ENCODE peak calls at places on chromosomes 2 and 18, in eight cellular contexts. U, M, Z, S, P, G, I and E are unnamed samples.
A peak's percentile ranks its signal among the peaks of the same experiment; 100 is the strongest.

GRCh38 chr2:220090050-220090449 is 462.6 kb downstream of the SLC4A3 start:
- DNase-seq in S (no peak), U (peak; percentile 28), G (no peak), I (no peak), P (no peak), Z (no peak), M (no peak), E (no peak)

GRCh38 chr18:45007531-45007930 is 326.8 kb downstream of the SETBP1 start:
- DNase-seq in I (no peak), P (no peak), Z (no peak), S (no peak), M (no peak), U (no peak), G (no peak), E (no peak)

GRCh38 chr18:6843308-6843707 is 113.8 kb downstream of the ARHGAP28 start:
- DNase-seq in Z (no peak), I (no peak), S (no peak), G (no peak), P (no peak), U (no peak), M (no peak), E (no peak)

GRCh38 chr2:226738821-226739507 is 60.7 kb downstream of the IRS1 start:
- DNase-seq in P (no peak), U (no peak), M (no peak), I (no peak), G (no peak), Z (no peak), S (no peak), E (no peak)

GRCh38 chr2:75565523-75566449 is 5.0 kb upstream of the EVA1A start:
- DNase-seq in G (no peak), M (no peak), S (no peak), I (no peak), Z (no peak), U (no peak), P (no peak), E (no peak)

GRCh38 chr2:129888461-129888860 is 91.0 kb upstream of the RAB6C start:
- DNase-seq in P (no peak), U (no peak), S (no peak), I (no peak), M (no peak), G (no peak), Z (no peak), E (no peak)

GRCh38 chr2:7242189-7242867 is 325.1 kb downstream of the RNF144A start:
- DNase-seq in G (no peak), S (no peak), I (no peak), M (peak; percentile 58), Z (no peak), P (no peak), U (no peak), E (no peak)

GRCh38 chr2:191070276-191070675 is 56.3 kb upstream of the STAT1 start:
- DNase-seq in Z (no peak), S (no peak), G (no peak), I (no peak), U (no peak), M (no peak), P (no peak), E (no peak)

GRCh38 chr2:177187631-177188312 is 24.8 kb upstream of the HNRNPA3 start:
- DNase-seq in P (peak; percentile 74), M (no peak), I (no peak), Z (no peak), G (no peak), S (no peak), U (no peak), E (peak; percentile 49)

GRCh38 chr18:68024716-68025115 is 508.2 kb upstream of the DSEL start:
- DNase-seq in M (no peak), P (no peak), I (no peak), G (no peak), U (no peak), S (no peak), Z (no peak), E (no peak)

GRCh38 chr2:203431391-203432185 is 103.4 kb downstream of the ABI2 start:
- DNase-seq in U (no peak), S (no peak), P (no peak), G (no peak), Z (no peak), M (no peak), I (no peak), E (no peak)

GRCh38 chr2:32946314-32947075 is at the start of gene LTBP1:
- DNase-seq in P (peak; percentile 79), Z (peak; percentile 37), G (peak; percentile 78), S (peak; percentile 59), I (peak; percentile 70), U (peak; percentile 80), M (peak; percentile 89), E (peak; percentile 81)

DNA sequence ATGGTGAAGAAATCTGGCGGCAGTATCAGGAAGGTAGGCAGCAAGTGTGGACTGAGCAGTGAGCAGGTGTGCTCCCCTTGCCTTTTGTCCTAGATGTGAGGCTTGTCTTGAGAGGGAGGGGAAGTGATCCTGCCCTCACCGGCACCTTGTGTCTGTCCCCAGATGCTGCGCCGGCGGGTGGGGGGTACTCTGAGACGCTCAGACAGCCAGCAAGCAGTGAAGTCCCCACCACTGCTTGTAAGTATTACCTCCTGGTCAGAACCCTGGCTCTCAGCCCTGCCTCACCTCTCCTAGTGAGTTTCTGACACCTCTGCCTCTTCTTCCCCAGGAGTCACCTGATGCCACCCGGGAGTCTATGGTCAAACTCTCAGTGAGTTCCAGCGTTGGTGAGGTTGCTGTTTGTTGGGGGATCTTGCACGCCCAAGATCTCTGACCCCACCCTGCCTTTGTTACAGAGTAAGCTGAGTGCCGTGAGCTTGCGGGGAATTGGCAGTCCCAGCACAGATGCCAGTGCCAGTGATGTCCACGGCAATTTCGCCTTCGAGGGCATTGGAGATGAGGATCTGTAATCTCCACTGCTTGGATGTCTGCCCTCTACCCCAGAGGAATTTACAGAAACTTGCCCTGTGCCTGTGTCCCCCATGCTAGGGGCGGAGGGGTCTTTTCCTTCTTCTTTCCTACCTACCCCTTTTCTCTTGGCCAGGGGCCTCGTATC is 4.2 kb downstream of the ZNF513 start:
- DNase-seq in S (no peak), P (no peak), G (no peak), I (no peak), Z (no peak), M (no peak), U (no peak), E (no peak)
- H3K36me3 ChIP-seq in S (no peaks in the 10 kb centered on the region), P (peaks cover 11% of the 10 kb centered on the region), G (no peaks in the 10 kb centered on the region), I (peaks cover 77% of the 10 kb centered on the region), Z (peaks cover 41% of the 10 kb centered on the region), M (peaks cover 74% of the 10 kb centered on the region), U (peaks cover 31% of the 10 kb centered on the region), E (peaks cover 38% of the 10 kb centered on the region)

DNA sequence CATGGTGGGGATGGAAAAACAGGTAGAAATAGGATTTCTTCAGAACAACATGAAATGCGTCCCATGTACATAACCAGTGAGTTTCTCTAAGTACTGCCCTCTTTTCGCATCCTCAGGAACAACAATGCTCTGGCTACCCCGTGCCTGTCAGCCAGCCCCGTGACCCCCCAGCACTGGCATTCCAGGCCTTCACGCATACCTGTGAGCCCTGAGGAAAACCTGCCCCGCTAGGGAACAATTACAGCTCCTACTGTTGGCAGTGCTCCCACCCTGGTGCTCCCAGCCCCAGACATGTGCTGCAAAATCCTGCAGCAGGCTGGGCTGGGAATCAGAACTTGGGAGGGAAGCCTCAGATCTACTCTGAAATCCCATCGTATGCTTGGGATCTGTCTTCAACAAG is 9.1 kb downstream of the SMAD7 start:
- DNase-seq in Z (no peak), U (no peak), M (no peak), S (no peak), P (no peak), I (no peak), G (peak; percentile 19), E (no peak)
- H3K36me3 ChIP-seq in Z (no peaks in the 10 kb centered on the region), U (no peaks in the 10 kb centered on the region), M (peaks cover 90% of the 10 kb centered on the region), S (no peaks in the 10 kb centered on the region), P (no peaks in the 10 kb centered on the region), I (peaks cover 2% of the 10 kb centered on the region), G (peaks cover 3% of the 10 kb centered on the region), E (peaks cover 2% of the 10 kb centered on the region)

DNA sequence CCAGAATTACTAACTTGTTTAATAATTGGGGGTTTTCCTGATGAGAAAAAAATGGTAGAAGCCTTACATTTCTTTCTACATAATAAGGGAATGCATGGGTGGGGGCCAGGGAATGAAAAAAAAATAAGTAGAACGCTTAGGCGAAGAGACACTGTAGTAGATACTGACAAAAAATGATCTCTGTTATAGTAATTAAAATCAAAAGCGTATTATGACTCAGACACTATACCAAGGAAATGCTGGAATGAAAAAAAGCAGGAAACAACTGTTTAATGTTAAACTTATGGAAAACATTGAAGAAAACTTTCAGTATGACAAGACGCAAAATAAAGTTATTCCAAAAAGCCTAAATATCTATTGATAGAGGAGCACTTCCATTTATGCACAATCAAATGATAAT is 42.9 kb downstream of the PRPF40A start:
- DNase-seq in I (no peak), M (no peak), U (no peak), S (no peak), Z (no peak), P (no peak), G (no peak), E (no peak)
- H3K36me3 ChIP-seq in I (peaks cover 98% of the 10 kb centered on the region), M (peaks cover 98% of the 10 kb centered on the region), U (peaks cover 90% of the 10 kb centered on the region), S (peaks cover 3% of the 10 kb centered on the region), Z (peaks cover 37% of the 10 kb centered on the region), P (peaks cover 3% of the 10 kb centered on the region), G (peaks cover 24% of the 10 kb centered on the region), E (peaks cover 7% of the 10 kb centered on the region)

GRCh38 chr2:234641086-234641485 is 144.2 kb upstream of the ARL4C start:
- DNase-seq in I (no peak), M (no peak), S (no peak), Z (no peak), U (no peak), G (no peak), P (no peak), E (no peak)
- H3K36me3 ChIP-seq in I (no peaks in the 10 kb centered on the region), M (no peaks in the 10 kb centered on the region), S (no peaks in the 10 kb centered on the region), Z (no peaks in the 10 kb centered on the region), U (no peaks in the 10 kb centered on the region), G (no peaks in the 10 kb centered on the region), P (no peaks in the 10 kb centered on the region), E (no peaks in the 10 kb centered on the region)

DNA sequence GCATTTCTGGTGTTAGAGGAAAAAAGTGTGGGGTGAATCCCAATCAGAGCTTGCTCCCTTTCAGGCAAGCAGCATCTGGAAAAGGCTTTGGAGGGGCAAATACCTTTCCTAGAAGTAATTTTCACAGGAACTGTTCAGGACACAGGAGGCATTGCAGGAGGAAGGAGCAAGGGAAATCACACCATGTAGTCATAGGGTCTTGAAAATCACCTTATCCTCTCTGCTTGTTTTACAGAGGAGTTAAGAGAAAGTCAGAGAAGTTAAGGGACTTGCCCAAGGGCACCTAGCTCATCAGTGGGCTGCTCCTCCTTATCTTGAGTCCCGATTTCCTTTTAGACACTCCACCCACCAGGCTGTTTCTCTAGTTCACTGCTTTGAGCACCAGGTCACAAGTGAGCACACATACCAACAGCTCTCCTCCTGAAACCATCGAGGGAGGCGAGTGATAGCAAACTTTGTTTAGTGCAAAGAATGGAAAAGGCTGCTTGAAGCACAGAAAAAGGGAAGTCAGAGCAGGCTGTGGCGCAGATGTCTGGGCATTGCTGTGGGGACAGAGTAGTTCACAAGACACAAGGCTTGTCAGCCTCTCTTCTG is 89.2 kb upstream of the CXCR4 start:
- DNase-seq in U (no peak), P (no peak), Z (no peak), M (no peak), I (no peak), S (no peak), G (no peak), E (no peak)
- H3K36me3 ChIP-seq in U (no peaks in the 10 kb centered on the region), P (no peaks in the 10 kb centered on the region), Z (no peaks in the 10 kb centered on the region), M (no peaks in the 10 kb centered on the region), I (no peaks in the 10 kb centered on the region), S (no peaks in the 10 kb centered on the region), G (no peaks in the 10 kb centered on the region), E (no peaks in the 10 kb centered on the region)